ENCODE peak calls at places on chromosomes 12 and 14, in five cellular contexts. One of them, this sample, is unnamed.

GRCh38 chr14:85959063-85959462 is 429.1 kb downstream of the FLRT2 start:
- DNase-seq in sigmoid colon: no peak
- DNase-seq in GM12878: no peak
- DNase-seq in transverse colon: no peak
- DNase-seq in stomach: no peak
- DNase-seq in this sample: no peak

GRCh38 chr12:87690236-87690810 is 338.9 kb downstream of the C12orf50 start:
- DNase-seq in transverse colon: no peak
- DNase-seq in stomach: no peak
- DNase-seq in GM12878: no peak
- DNase-seq in sigmoid colon: no peak
- DNase-seq in this sample: no peak

GRCh38 chr14:50542941-50543418 is 10.6 kb upstream of the MAP4K5 start:
- DNase-seq in GM12878: no peak
- DNase-seq in stomach: peak; percentile 38
- DNase-seq in sigmoid colon: no peak
- DNase-seq in transverse colon: peak; percentile 20
- DNase-seq in this sample: no peak

GRCh38 chr12:52924764-52925716 is 20.2 kb upstream of the KRT8 start:
- DNase-seq in GM12878: no peak
- DNase-seq in transverse colon: peak; percentile 68
- DNase-seq in stomach: no peak
- DNase-seq in sigmoid colon: no peak
- DNase-seq in this sample: no peak

GRCh38 chr12:106022568-106023012 is 116.2 kb downstream of the NUAK1 start:
- DNase-seq in GM12878: no peak
- DNase-seq in transverse colon: no peak
- DNase-seq in stomach: no peak
- DNase-seq in sigmoid colon: no peak
- DNase-seq in this sample: peak; percentile 75

GRCh38 chr14:21040370-21040925 is 1.7 kb upstream of the RNASE7 start:
- DNase-seq in transverse colon: no peak
- DNase-seq in sigmoid colon: no peak
- DNase-seq in stomach: no peak
- DNase-seq in GM12878: no peak
- DNase-seq in this sample: no peak

GRCh38 chr12:12819752-12820311 is 6.7 kb downstream of the DDX47 start:
- DNase-seq in transverse colon: no peak
- DNase-seq in GM12878: no peak
- DNase-seq in sigmoid colon: no peak
- DNase-seq in stomach: no peak
- DNase-seq in this sample: no peak

GRCh38 chr12:132291402-132292175 is 37.8 kb downstream of the GALNT9 start:
- DNase-seq in GM12878: no peak
- DNase-seq in sigmoid colon: no peak
- DNase-seq in stomach: no peak
- DNase-seq in transverse colon: no peak
- DNase-seq in this sample: no peak

GRCh38 chr14:69214376-69214775 is 23.1 kb downstream of the EXD2 start:
- DNase-seq in GM12878: no peak
- DNase-seq in sigmoid colon: no peak
- DNase-seq in stomach: no peak
- DNase-seq in transverse colon: no peak
- DNase-seq in this sample: no peak

GRCh38 chr12:27969011-27969900 is 3.3 kb downstream of the PTHLH start:
- DNase-seq in stomach: no peak
- DNase-seq in transverse colon: no peak
- DNase-seq in sigmoid colon: peak; percentile 65
- DNase-seq in GM12878: no peak
- DNase-seq in this sample: no peak

GRCh38 chr14:58572092-58572853 is 65.5 kb upstream of the DACT1 start:
- DNase-seq in GM12878: no peak
- DNase-seq in stomach: no peak
- DNase-seq in transverse colon: no peak
- DNase-seq in sigmoid colon: no peak
- DNase-seq in this sample: no peak

GRCh38 chr14:35277179-35277578 is 15.0 kb upstream of the PSMA6 start:
- DNase-seq in sigmoid colon: no peak
- DNase-seq in GM12878: no peak
- DNase-seq in stomach: no peak
- DNase-seq in transverse colon: no peak
- DNase-seq in this sample: no peak

GRCh38 chr12:104680070-104680469 is 223.3 kb downstream of the CHST11 start:
- DNase-seq in sigmoid colon: no peak
- DNase-seq in stomach: no peak
- DNase-seq in transverse colon: no peak
- DNase-seq in GM12878: peak; percentile 51
- DNase-seq in this sample: no peak

GRCh38 chr14:55884819-55885218 is 233.4 kb upstream of the PELI2 start:
- DNase-seq in stomach: no peak
- DNase-seq in GM12878: no peak
- DNase-seq in transverse colon: no peak
- DNase-seq in sigmoid colon: no peak
- DNase-seq in this sample: peak; percentile 66

GRCh38 chr12:7832059-7832696 is 40.5 kb downstream of the SLC2A14 start:
- DNase-seq in GM12878: no peak
- DNase-seq in transverse colon: no peak
- DNase-seq in stomach: no peak
- DNase-seq in sigmoid colon: no peak
- DNase-seq in this sample: no peak

GRCh38 chr12:16350682-16351081 is 3.2 kb downstream of the MGST1 start:
- DNase-seq in GM12878: no peak
- DNase-seq in stomach: no peak
- DNase-seq in sigmoid colon: peak; percentile 82
- DNase-seq in transverse colon: no peak
- DNase-seq in this sample: no peak

GRCh38 chr12:52521175-52521574 is 981 bp upstream of the KRT5 start:
- DNase-seq in transverse colon: no peak
- DNase-seq in GM12878: no peak
- DNase-seq in stomach: peak; percentile 38
- DNase-seq in sigmoid colon: no peak
- DNase-seq in this sample: peak; percentile 86

GRCh38 chr14:79855789-79856188 is 355.5 kb downstream of the DIO2 start:
- DNase-seq in transverse colon: no peak
- DNase-seq in sigmoid colon: no peak
- DNase-seq in stomach: no peak
- DNase-seq in GM12878: no peak
- DNase-seq in this sample: no peak

GRCh38 chr12:91065377-91065776 is 7.6 kb upstream of the KERA start:
- DNase-seq in transverse colon: no peak
- DNase-seq in sigmoid colon: no peak
- DNase-seq in stomach: no peak
- DNase-seq in GM12878: no peak
- DNase-seq in this sample: no peak

GRCh38 chr14:50041980-50042379 is 74.4 kb downstream of the VCPKMT start:
- DNase-seq in transverse colon: no peak
- DNase-seq in GM12878: no peak
- DNase-seq in stomach: no peak
- DNase-seq in sigmoid colon: no peak
- DNase-seq in this sample: no peak

GRCh38 chr12:3720772-3721171 is 32.1 kb downstream of the CRACR2A start:
- DNase-seq in GM12878: no peak
- DNase-seq in sigmoid colon: no peak
- DNase-seq in stomach: no peak
- DNase-seq in transverse colon: no peak
- DNase-seq in this sample: peak; percentile 21

GRCh38 chr14:102316048-102316745 is 3.3 kb upstream of the ZNF839 start:
- DNase-seq in stomach: no peak
- DNase-seq in sigmoid colon: no peak
- DNase-seq in GM12878: no peak
- DNase-seq in transverse colon: peak; percentile 39
- DNase-seq in this sample: no peak

GRCh38 chr14:61514006-61514830 is 181.1 kb upstream of the HIF1A start:
- DNase-seq in stomach: no peak
- DNase-seq in transverse colon: no peak
- DNase-seq in sigmoid colon: no peak
- DNase-seq in GM12878: no peak
- DNase-seq in this sample: no peak

GRCh38 chr12:30753233-30753632 is 1.5 kb downstream of the CAPRIN2 start:
- DNase-seq in GM12878: no peak
- DNase-seq in sigmoid colon: no peak
- DNase-seq in transverse colon: no peak
- DNase-seq in stomach: no peak
- DNase-seq in this sample: no peak

GRCh38 chr12:29041621-29042020 is 107.5 kb upstream of the FAR2 start:
- DNase-seq in stomach: no peak
- DNase-seq in GM12878: no peak
- DNase-seq in transverse colon: no peak
- DNase-seq in sigmoid colon: no peak
- DNase-seq in this sample: no peak

GRCh38 chr14:29805415-29806123 is 122.1 kb downstream of the PRKD1 start:
- DNase-seq in GM12878: no peak
- DNase-seq in transverse colon: peak; percentile 13
- DNase-seq in stomach: peak; percentile 73
- DNase-seq in sigmoid colon: peak; percentile 75
- DNase-seq in this sample: no peak

GRCh38 chr14:68397827-68398226 is 395.0 kb downstream of the ZFP36L1 start:
- DNase-seq in transverse colon: no peak
- DNase-seq in GM12878: no peak
- DNase-seq in stomach: no peak
- DNase-seq in sigmoid colon: no peak
- DNase-seq in this sample: no peak

GRCh38 chr12:12686472-12686871 is 9.5 kb downstream of the GPR19 start:
- DNase-seq in GM12878: no peak
- DNase-seq in stomach: no peak
- DNase-seq in transverse colon: no peak
- DNase-seq in sigmoid colon: no peak
- DNase-seq in this sample: no peak

GRCh38 chr14:59349154-59349772 is 115.9 kb downstream of the GPR135 start:
- DNase-seq in sigmoid colon: no peak
- DNase-seq in transverse colon: no peak
- DNase-seq in GM12878: no peak
- DNase-seq in stomach: no peak
- DNase-seq in this sample: no peak

GRCh38 chr12:111673503-111673902 is 12.3 kb downstream of the BRAP start:
- DNase-seq in stomach: no peak
- DNase-seq in GM12878: no peak
- DNase-seq in transverse colon: no peak
- DNase-seq in sigmoid colon: no peak
- DNase-seq in this sample: no peak

GRCh38 chr14:29339491-29339890 is 572.9 kb downstream of the FOXG1 start:
- DNase-seq in GM12878: no peak
- DNase-seq in stomach: no peak
- DNase-seq in sigmoid colon: no peak
- DNase-seq in transverse colon: no peak
- DNase-seq in this sample: no peak

GRCh38 chr12:57452937-57453509 is 2.1 kb upstream of the INHBE start:
- DNase-seq in GM12878: no peak
- DNase-seq in sigmoid colon: peak; percentile 89
- DNase-seq in stomach: peak; percentile 82
- DNase-seq in transverse colon: peak; percentile 79
- DNase-seq in this sample: no peak

GRCh38 chr12:13171921-13172859 is 24.3 kb upstream of the EMP1 start:
- DNase-seq in transverse colon: peak; percentile 30
- DNase-seq in stomach: no peak
- DNase-seq in GM12878: no peak
- DNase-seq in sigmoid colon: no peak
- DNase-seq in this sample: peak; percentile 26

GRCh38 chr14:90730367-90730766 is 85.9 kb downstream of the TTC7B start:
- DNase-seq in stomach: no peak
- DNase-seq in GM12878: no peak
- DNase-seq in sigmoid colon: no peak
- DNase-seq in transverse colon: no peak
- DNase-seq in this sample: peak; percentile 57

GRCh38 chr14:68377459-68377858 is 415.4 kb downstream of the ZFP36L1 start:
- DNase-seq in stomach: no peak
- DNase-seq in sigmoid colon: peak; percentile 85
- DNase-seq in GM12878: no peak
- DNase-seq in transverse colon: peak; percentile 76
- DNase-seq in this sample: no peak

GRCh38 chr12:51005671-51006070 is 20.5 kb downstream of the SLC11A2 start:
- DNase-seq in stomach: no peak
- DNase-seq in transverse colon: no peak
- DNase-seq in sigmoid colon: no peak
- DNase-seq in GM12878: no peak
- DNase-seq in this sample: no peak

DNA sequence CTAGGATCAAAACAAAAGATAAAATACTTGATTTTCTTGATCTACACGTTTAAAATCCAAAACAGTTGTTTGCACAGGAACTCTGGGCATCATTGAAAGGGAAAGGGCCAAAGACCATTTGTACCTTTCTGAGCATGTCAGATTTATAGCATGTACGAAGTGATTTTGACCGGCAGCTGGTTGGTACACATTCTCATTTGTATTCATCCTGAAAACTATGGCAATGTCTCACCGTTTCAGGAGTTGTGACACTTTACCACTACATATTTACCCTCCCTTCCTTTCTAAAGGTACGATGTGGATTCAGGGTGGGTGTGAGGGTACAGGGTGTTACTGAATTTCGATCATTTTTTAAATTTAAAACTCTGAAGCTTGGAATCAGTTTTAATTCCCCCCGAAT is 7.3 kb upstream of the ELK3 start:
- DNase-seq in stomach: no peak
- DNase-seq in sigmoid colon: no peak
- DNase-seq in GM12878: no peak
- DNase-seq in transverse colon: no peak
- DNase-seq in this sample: no peak
- H3K4me3 ChIP-seq in stomach: no peak overlapping the region
- H3K4me3 ChIP-seq in sigmoid colon: no peak overlapping the region
- H3K4me3 ChIP-seq in GM12878: no peak overlapping the region
- H3K4me3 ChIP-seq in transverse colon: no peak overlapping the region
- H3K4me3 ChIP-seq in this sample: no peak overlapping the region

GRCh38 chr14:93961610-93962009 is 14.8 kb downstream of the ASB2 start:
- DNase-seq in transverse colon: no peak
- DNase-seq in sigmoid colon: no peak
- DNase-seq in GM12878: no peak
- DNase-seq in stomach: no peak
- DNase-seq in this sample: no peak
- H3K4me1 ChIP-seq in transverse colon: peaks cover 52% of the 10 kb centered on the region
- H3K4me1 ChIP-seq in sigmoid colon: peaks cover 94% of the 10 kb centered on the region
- H3K4me1 ChIP-seq in GM12878: peaks cover 95% of the 10 kb centered on the region
- H3K4me1 ChIP-seq in stomach: peaks cover 72% of the 10 kb centered on the region
- H3K4me1 ChIP-seq in this sample: peaks cover 87% of the 10 kb centered on the region

DNA sequence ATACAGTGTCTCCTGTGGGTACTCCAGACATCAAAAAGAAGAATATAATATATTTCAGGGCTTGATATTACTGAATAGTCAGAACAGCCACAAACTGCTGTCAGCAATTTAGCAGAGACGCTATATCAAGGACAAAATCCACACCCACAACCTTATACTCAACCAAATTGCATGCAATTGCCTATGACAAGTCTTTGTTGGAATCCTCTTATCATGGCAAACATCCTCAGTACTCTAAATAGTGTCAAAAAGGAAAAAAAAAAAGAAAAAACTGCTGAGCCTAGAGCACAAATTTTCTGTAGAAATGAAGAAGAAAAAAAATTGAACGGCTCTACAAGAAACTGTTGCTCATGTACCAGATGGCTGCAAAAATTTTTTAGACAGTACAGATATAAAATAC is 485.7 kb downstream of the TMTC2 start:
- DNase-seq in transverse colon: no peak
- DNase-seq in stomach: no peak
- DNase-seq in sigmoid colon: no peak
- DNase-seq in GM12878: no peak
- DNase-seq in this sample: no peak
- TF ChIP-seq EP300 in transverse colon: no peak
- TF ChIP-seq EP300 in stomach: no peak
- TF ChIP-seq EP300 in sigmoid colon: no peak
- TF ChIP-seq EP300 in GM12878: no peak
- TF ChIP-seq EP300 in this sample: no peak

GRCh38 chr14:72939630-72940029 is 13.4 kb downstream of the DCAF4 start:
- DNase-seq in GM12878: no peak
- DNase-seq in stomach: no peak
- DNase-seq in sigmoid colon: no peak
- DNase-seq in transverse colon: no peak
- DNase-seq in this sample: no peak
- H3K4me3 ChIP-seq in GM12878: no peak overlapping the region
- H3K4me3 ChIP-seq in stomach: no peak overlapping the region
- H3K4me3 ChIP-seq in sigmoid colon: no peak overlapping the region
- H3K4me3 ChIP-seq in transverse colon: no peak overlapping the region
- H3K4me3 ChIP-seq in this sample: no peak overlapping the region